ENCODE peak calls at places on chromosomes 3 and 15, in five cellular contexts. H, T, X, O and D are unnamed samples.
A peak's percentile ranks its signal among the peaks of the same experiment; 100 is the strongest.

GRCh38 chr3:127867986-127868385 is 45.7 kb upstream of the MGLL start:
- DNase-seq in H (no peak), T (no peak), O (peak; percentile 17), X (no peak), D (no peak)

GRCh38 chr15:77541421-77542181 is 91.1 kb downstream of the LINGO1 start:
- DNase-seq in T (no peak), H (no peak), X (no peak), O (no peak), D (no peak)

GRCh38 chr3:150062492-150062891 is 91.8 kb upstream of the PFN2 start:
- DNase-seq in O (peak; percentile 41), H (no peak), X (no peak), T (no peak), D (peak; percentile 6)

GRCh38 chr15:80780416-80781221 is 1.4 kb downstream of the CEMIP start:
- DNase-seq in X (peak; percentile 85), O (peak; percentile 70), H (no peak), T (no peak), D (no peak)

GRCh38 chr3:57706462-57706861 is 13.6 kb upstream of the DENND6A start:
- DNase-seq in X (no peak), H (no peak), O (peak; percentile 96), T (no peak), D (peak; percentile 66)

GRCh38 chr3:134065836-134066538 is 36.3 kb upstream of the SLCO2A1 start:
- DNase-seq in H (no peak), O (no peak), T (no peak), X (no peak), D (no peak)

GRCh38 chr3:36455406-36455805 is 75.1 kb downstream of the STAC start:
- DNase-seq in X (no peak), T (no peak), O (no peak), H (no peak), D (no peak)

GRCh38 chr3:48607519-48607918 is 1.9 kb downstream of the UQCRC1 start:
- DNase-seq in X (no peak), O (peak; percentile 30), H (no peak), T (no peak), D (no peak)

GRCh38 chr15:34944946-34945345 is 24.6 kb downstream of the AQR start:
- DNase-seq in T (no peak), O (no peak), X (no peak), H (no peak), D (no peak)